ENCODE peak calls at places on chromosome 21, in five cellular contexts. A is ecto neural progenitor cell, G is RWPE1, L is GM20000, P is HTR-8/SVneo. I is an unnamed sample.

GRCh38 chr21:44483288-44484237 is 28.3 kb downstream of the LRRC3 start:
- DNase-seq in A (no peak), G (no peak), L (no peak), P (no peak), I (no peak)

GRCh38 chr21:33892853-33893252 is 22.8 kb downstream of the ATP5PO start:
- DNase-seq in A (peak), G (no peak), L (no peak), P (no peak), I (no peak)

GRCh38 chr21:28464988-28465387 is 527.7 kb downstream of the LTN1 start:
- DNase-seq in A (no peak), G (no peak), L (no peak), P (no peak), I (no peak)

GRCh38 chr21:34979383-34979782 is 69.7 kb downstream of the RUNX1 start:
- DNase-seq in A (no peak), G (no peak), L (no peak), P (no peak), I (no peak)

GRCh38 chr21:35924714-35925301 is 135.5 kb downstream of the SETD4 start:
- DNase-seq in A (no peak), G (no peak), L (no peak), P (peak), I (peak)

GRCh38 chr21:42080788-42081083 is 9.6 kb downstream of the UMODL1 start:
- DNase-seq in A (no peak), G (peak), L (no peak), P (no peak), I (peak)

GRCh38 chr21:29748391-29749167 is 191.2 kb downstream of the GRIK1 start:
- DNase-seq in A (no peak), G (no peak), L (no peak), P (no peak), I (no peak)

GRCh38 chr21:33265664-33266049 is 510 bp upstream of the IL10RB start:
- DNase-seq in A (no peak), G (no peak), L (peak), P (no peak), I (peak)

GRCh38 chr21:14383596-14384210 is 757 bp upstream of the HSPA13 start:
- DNase-seq in A (no peak), G (no peak), L (peak), P (peak), I (no peak)

GRCh38 chr21:38918629-38919346 is 113.1 kb downstream of the ETS2 start:
- DNase-seq in A (no peak), G (no peak), L (no peak), P (no peak), I (no peak)

GRCh38 chr21:44017601-44018000 is 5.5 kb downstream of the TRAPPC10 start:
- DNase-seq in A (no peak), G (no peak), L (no peak), P (no peak), I (no peak)

GRCh38 chr21:20551939-20552338 is 446.3 kb upstream of the NCAM2 start:
- DNase-seq in A (no peak), G (no peak), L (no peak), P (no peak), I (no peak)

GRCh38 chr21:43190544-43191340 is 21.9 kb downstream of the CRYAA start:
- DNase-seq in A (peak), G (no peak), L (no peak), P (no peak), I (no peak)

GRCh38 chr21:34864370-34865209 is 184.5 kb downstream of the RUNX1 start:
- DNase-seq in A (no peak), G (no peak), L (no peak), P (no peak), I (no peak)

GRCh38 chr21:42250422-42251403 is 31.8 kb downstream of the ABCG1 start:
- DNase-seq in A (no peak), G (no peak), L (no peak), P (no peak), I (no peak)

GRCh38 chr21:34935868-34936267 is 113.2 kb downstream of the RUNX1 start:
- DNase-seq in A (no peak), G (no peak), L (no peak), P (no peak), I (no peak)

GRCh38 chr21:33937146-33937545 is 21.5 kb upstream of the ATP5PO start:
- DNase-seq in A (no peak), G (no peak), L (no peak), P (no peak), I (no peak)

GRCh38 chr21:29382029-29382654 is 83.4 kb downstream of the BACH1 start:
- DNase-seq in A (no peak), G (peak), L (no peak), P (peak), I (peak)

GRCh38 chr21:42125571-42126544 is 54.7 kb downstream of the UMODL1 start:
- DNase-seq in A (no peak), G (no peak), L (no peak), P (peak), I (peak)

GRCh38 chr21:20971296-20971921 is 26.8 kb upstream of the NCAM2 start:
- DNase-seq in A (no peak), G (peak), L (peak), P (peak), I (peak)

GRCh38 chr21:35086357-35086756 is 37.3 kb upstream of the RUNX1 start:
- DNase-seq in A (no peak), G (peak), L (no peak), P (peak), I (peak)

GRCh38 chr21:27268290-27268689 is 301.4 kb upstream of the ADAMTS5 start:
- DNase-seq in A (no peak), G (no peak), L (no peak), P (no peak), I (no peak)

GRCh38 chr21:45385549-45386050 is 19.4 kb upstream of the COL18A1 start:
- DNase-seq in A (no peak), G (no peak), L (no peak), P (no peak), I (no peak)

GRCh38 chr21:32789709-32790108 is 18.2 kb upstream of the PAXBP1 start:
- DNase-seq in A (no peak), G (no peak), L (no peak), P (no peak), I (no peak)

GRCh38 chr21:28922368-28922767 is 70.3 kb downstream of the LTN1 start:
- DNase-seq in A (no peak), G (no peak), L (no peak), P (no peak), I (no peak)

GRCh38 chr21:41410767-41411448 is 15.1 kb upstream of the MX1 start:
- DNase-seq in A (no peak), G (no peak), L (no peak), P (no peak), I (no peak)

GRCh38 chr21:42594616-42595280 is 58.7 kb upstream of the PDE9A start:
- DNase-seq in A (no peak), G (no peak), L (peak), P (no peak), I (no peak)

GRCh38 chr21:22890656-22891055 is 1892.4 kb downstream of the NCAM2 start:
- DNase-seq in A (no peak), G (no peak), L (no peak), P (no peak), I (peak)

I was measured in bronchial epithelial cell.